ENCODE peak calls at places on chromosomes 4 and X, in four cellular contexts. One of them, this sample, is unnamed.

GRCh38 chr4:168781884-168782283 is 228.2 kb downstream of the CBR4 start:
- DNase-seq in ascending aorta: no peak
- DNase-seq in bronchial epithelial cell: peak
- DNase-seq in AG08395: no peak
- DNase-seq in this sample: no peak

GRCh38 chr4:169460081-169460480 is 152.3 kb downstream of the NEK1 start:
- DNase-seq in ascending aorta: no peak
- DNase-seq in bronchial epithelial cell: no peak
- DNase-seq in AG08395: no peak
- DNase-seq in this sample: no peak

GRCh38 chrX:48035891-48036290 is 29.1 kb downstream of the SPACA5 start:
- DNase-seq in ascending aorta: no peak
- DNase-seq in bronchial epithelial cell: no peak
- DNase-seq in AG08395: no peak
- DNase-seq in this sample: no peak

GRCh38 chr4:6228158-6229067 is 28.1 kb upstream of the JAKMIP1 start:
- DNase-seq in ascending aorta: peak
- DNase-seq in bronchial epithelial cell: no peak
- DNase-seq in AG08395: no peak
- DNase-seq in this sample: no peak

GRCh38 chrX:11666180-11666579 is 460 bp upstream of the ARHGAP6 start:
- DNase-seq in ascending aorta: no peak
- DNase-seq in bronchial epithelial cell: no peak
- DNase-seq in AG08395: no peak
- DNase-seq in this sample: peak

GRCh38 chr4:20464381-20464780 is 212.7 kb downstream of the SLIT2 start:
- DNase-seq in ascending aorta: no peak
- DNase-seq in bronchial epithelial cell: peak
- DNase-seq in AG08395: peak
- DNase-seq in this sample: no peak

GRCh38 chrX:119399772-119400101 is 601 bp downstream of the SLC25A43 start:
- DNase-seq in ascending aorta: no peak
- DNase-seq in bronchial epithelial cell: no peak
- DNase-seq in AG08395: peak
- DNase-seq in this sample: no peak

GRCh38 chr4:8832130-8832930 is 39.3 kb downstream of the HMX1 start:
- DNase-seq in ascending aorta: peak
- DNase-seq in bronchial epithelial cell: no peak
- DNase-seq in AG08395: no peak
- DNase-seq in this sample: no peak

GRCh38 chr4:242121-242848 is 63.0 kb downstream of the ZNF732 start:
- DNase-seq in ascending aorta: peak
- DNase-seq in bronchial epithelial cell: peak
- DNase-seq in AG08395: peak
- DNase-seq in this sample: no peak

GRCh38 chr4:65798498-65799127 is 128.3 kb upstream of the EPHA5 start:
- DNase-seq in ascending aorta: no peak
- DNase-seq in bronchial epithelial cell: peak
- DNase-seq in AG08395: no peak
- DNase-seq in this sample: no peak

GRCh38 chr4:11748169-11748872 is 319.6 kb upstream of the HS3ST1 start:
- DNase-seq in ascending aorta: no peak
- DNase-seq in bronchial epithelial cell: peak
- DNase-seq in AG08395: no peak
- DNase-seq in this sample: no peak

GRCh38 chr4:147678796-147679549 is 5.0 kb downstream of the PRMT9 start:
- DNase-seq in ascending aorta: no peak
- DNase-seq in bronchial epithelial cell: no peak
- DNase-seq in AG08395: no peak
- DNase-seq in this sample: no peak

GRCh38 chrX:105475801-105476200 is 255.3 kb upstream of the TEX13A start:
- DNase-seq in ascending aorta: no peak
- DNase-seq in bronchial epithelial cell: no peak
- DNase-seq in AG08395: no peak
- DNase-seq in this sample: no peak

GRCh38 chr4:105122334-105122733 is 24.3 kb upstream of the TET2 start:
- DNase-seq in ascending aorta: no peak
- DNase-seq in bronchial epithelial cell: no peak
- DNase-seq in AG08395: no peak
- DNase-seq in this sample: peak

This sample was measured in neuronal stem cell.